ENCODE peak calls at places on chromosome 3, in seven cellular contexts. K is ovary, X is cortex of kidney, S is dorsolateral prefrontal cortex, H is AG08395, Y is choroid plexus epithelial cell, D is ACHN. R is an unnamed sample.

GRCh38 chr3:49671291-49672288 is 2.6 kb upstream of the APEH start:
- DNase-seq in S (peak), X (no peak), D (peak), K (no peak), H (peak), Y (peak), R (peak)

GRCh38 chr3:114452176-114452744 is 158.4 kb downstream of the TIGIT start:
- DNase-seq in S (no peak), D (no peak), H (no peak), X (no peak), K (no peak), Y (no peak), R (no peak)

GRCh38 chr3:138227650-138228049 is 40.5 kb downstream of the ARMC8 start:
- DNase-seq in D (no peak), Y (peak), H (peak), S (no peak), K (no peak), X (no peak), R (no peak)

GRCh38 chr3:65831733-65832425 is 206.8 kb downstream of the MAGI1 start:
- DNase-seq in D (peak), X (no peak), K (no peak), S (no peak), Y (peak), H (peak), R (no peak)

GRCh38 chr3:156751461-156752025 is 74.6 kb upstream of the LEKR1 start:
- DNase-seq in X (no peak), Y (peak), S (no peak), D (no peak), K (peak), H (peak), R (peak)

GRCh38 chr3:124078978-124079911 is 87.3 kb upstream of the ROPN1 start:
- DNase-seq in S (no peak), H (peak), D (peak), Y (peak), K (no peak), X (no peak), R (no peak)

GRCh38 chr3:188266581-188267274 is 112.8 kb downstream of the LPP start:
- DNase-seq in H (peak), X (no peak), Y (peak), S (no peak), K (peak), D (peak), R (no peak)

GRCh38 chr3:111236833-111237713 is 165.5 kb downstream of the NECTIN3 start:
- DNase-seq in K (no peak), S (no peak), X (no peak), H (peak), Y (peak), D (peak), R (no peak)

GRCh38 chr3:146493221-146493620 is 23.9 kb upstream of the PLSCR2 start:
- DNase-seq in K (no peak), S (no peak), X (no peak), D (no peak), H (no peak), Y (peak), R (no peak)

GRCh38 chr3:187207062-187207461 is 9.8 kb downstream of the RTP1 start:
- DNase-seq in S (no peak), H (no peak), X (no peak), D (no peak), Y (no peak), K (no peak), R (no peak)

GRCh38 chr3:25001041-25001591 is 426.9 kb upstream of the RARB start:
- DNase-seq in Y (no peak), X (no peak), S (no peak), H (no peak), K (no peak), D (no peak), R (no peak)

GRCh38 chr3:12194209-12194608 is 35.5 kb upstream of the TIMP4 start:
- DNase-seq in S (no peak), H (peak), K (no peak), D (peak), X (no peak), Y (peak), R (no peak)

GRCh38 chr3:52373676-52374075 is 57.6 kb downstream of the DNAH1 start:
- DNase-seq in K (no peak), X (no peak), H (peak), D (no peak), Y (no peak), S (no peak), R (no peak)

GRCh38 chr3:142502187-142502985 is 54.5 kb upstream of the XRN1 start:
- DNase-seq in D (no peak), Y (no peak), H (no peak), S (no peak), K (no peak), X (no peak), R (no peak)

GRCh38 chr3:115616461-115616860 is 6.8 kb upstream of the GAP43 start:
- DNase-seq in S (no peak), D (no peak), X (no peak), K (no peak), Y (no peak), H (no peak), R (no peak)

GRCh38 chr3:65245133-65246076 is 557.6 kb upstream of the ADAMTS9 start:
- DNase-seq in D (no peak), K (no peak), H (peak), Y (peak), X (no peak), S (no peak), R (no peak)

GRCh38 chr3:116741462-116741861 is 31.9 kb downstream of the TUSC7 start:
- DNase-seq in Y (no peak), X (no peak), K (no peak), D (no peak), S (no peak), H (no peak), R (no peak)